ENCODE peak calls at places on chromosomes 11 and 22, in ten cellular contexts. Z is left lung, G is brain microvascular endothelial cell, M is lung, A is BE2C, F is lower lobe of right lung, Q is AG04450, R is astrocyte of the spinal cord, L is psoas muscle, C is PC-3. V is an unnamed sample.

GRCh38 chr11:96426356-96427103 is 36.7 kb downstream of the JRKL start:
- DNase-seq in Z (no peak), G (no peak), M (no peak), A (no peak), F (no peak), Q (peak; percentile 21), R (peak; percentile 49), L (no peak), C (peak; percentile 72), V (no peak)

GRCh38 chr11:19453893-19454292 is 213.1 kb upstream of the E2F8 start:
- DNase-seq in Z (no peak), G (peak; percentile 65), M (no peak), A (no peak), F (no peak), Q (no peak), R (peak; percentile 47), L (peak; percentile 75), C (peak; percentile 61), V (peak; percentile 17)

GRCh38 chr11:65207918-65208784 is 26.4 kb downstream of the CAPN1 start:
- DNase-seq in Z (peak; percentile 65), G (no peak), M (peak; percentile 57), A (no peak), F (no peak), Q (no peak), R (no peak), L (no peak), C (no peak), V (no peak)

GRCh38 chr11:18720811-18721575 is 5.0 kb downstream of the IGSF22 start:
- DNase-seq in Z (peak; percentile 86), G (peak; percentile 55), M (peak; percentile 76), A (peak; percentile 88), F (peak; percentile 84), Q (no peak), R (peak; percentile 57), L (peak; percentile 85), C (peak; percentile 34), V (peak; percentile 89)

GRCh38 chr11:94539420-94539819 is 4.3 kb upstream of the FUT4 start:
- DNase-seq in Z (no peak), G (no peak), M (no peak), A (no peak), F (no peak), Q (no peak), R (no peak), L (no peak), C (peak; percentile 26), V (no peak)

GRCh38 chr11:66069715-66070603 is at the start of gene PACS1:
- DNase-seq in Z (peak; percentile 87), G (peak; percentile 58), M (peak; percentile 80), A (peak; percentile 72), F (peak; percentile 88), Q (peak; percentile 56), R (peak; percentile 76), L (peak; percentile 86), C (peak; percentile 81), V (peak; percentile 89)

GRCh38 chr11:84384637-84385227 is 1098.6 kb upstream of the CCDC90B start:
- DNase-seq in Z (no peak), G (peak; percentile 69), M (peak; percentile 33), A (peak; percentile 56), F (no peak), Q (peak; percentile 3), R (peak; percentile 66), L (no peak), C (peak; percentile 73), V (peak; percentile 24)

GRCh38 chr22:23677701-23677995 is 13.2 kb upstream of the RGL4 start:
- DNase-seq in Z (no peak), G (no peak), M (no peak), A (no peak), F (no peak), Q (no peak), R (no peak), L (no peak), C (no peak), V (no peak)

GRCh38 chr22:25853902-25854301 is 111.9 kb downstream of the MYO18B start:
- DNase-seq in Z (no peak), G (no peak), M (no peak), A (no peak), F (no peak), Q (no peak), R (no peak), L (no peak), C (peak; percentile 1), V (no peak)

GRCh38 chr11:12918667-12919066 is 90.4 kb upstream of the RASSF10 start:
- DNase-seq in Z (no peak), G (no peak), M (no peak), A (no peak), F (no peak), Q (no peak), R (no peak), L (no peak), C (no peak), V (no peak)

GRCh38 chr11:19723572-19724342 is 11.1 kb downstream of the NAV2 start:
- DNase-seq in Z (no peak), G (peak; percentile 17), M (no peak), A (peak; percentile 46), F (peak; percentile 47), Q (no peak), R (peak; percentile 53), L (peak; percentile 57), C (peak; percentile 84), V (peak; percentile 32)

GRCh38 chr11:3165152-3165705 is at the start of gene OSBPL5:
- DNase-seq in Z (peak; percentile 77), G (no peak), M (peak; percentile 66), A (peak; percentile 60), F (peak; percentile 83), Q (peak; percentile 23), R (peak; percentile 62), L (peak; percentile 83), C (peak; percentile 69), V (peak; percentile 87)

GRCh38 chr11:70675697-70676374 is 277.5 kb downstream of the CTTN start:
- DNase-seq in Z (no peak), G (no peak), M (no peak), A (peak; percentile 74), F (no peak), Q (no peak), R (no peak), L (no peak), C (peak; percentile 41), V (no peak)

GRCh38 chr22:41690476-41690875 is 1.8 kb upstream of the SNU13 start:
- DNase-seq in Z (no peak), G (no peak), M (no peak), A (no peak), F (no peak), Q (no peak), R (no peak), L (no peak), C (no peak), V (no peak)
- H3K4me3 ChIP-seq in Z (no peak overlapping the region), G (no peak overlapping the region), M (no peak overlapping the region), A (no peak overlapping the region), F (no peak overlapping the region), Q (no peak overlapping the region), R (no peak overlapping the region), L (no peak overlapping the region), C (no peak overlapping the region), V (no peak overlapping the region)

GRCh38 chr22:31079095-31079642 is 1.9 kb upstream of the SMTN start:
- DNase-seq in Z (no peak), G (no peak), M (no peak), A (no peak), F (no peak), Q (no peak), R (no peak), L (no peak), C (no peak), V (no peak)

GRCh38 chr22:31080164-31080847 is 812 bp upstream of the SMTN start:
- DNase-seq in Z (no peak), G (no peak), M (no peak), A (no peak), F (no peak), Q (no peak), R (no peak), L (no peak), C (no peak), V (no peak)

GRCh38 chr22:31082606-31083376 is 1.7 kb downstream of the SMTN start:
- DNase-seq in Z (peak; percentile 68), G (peak; percentile 70), M (peak; percentile 61), A (peak; percentile 73), F (no peak), Q (no peak), R (peak; percentile 26), L (peak; percentile 83), C (peak; percentile 56), V (peak; percentile 85)

GRCh38 chr22:31081963-31082605 is 966 bp downstream of the SMTN start:
- DNase-seq in Z (no peak), G (peak; percentile 44), M (no peak), A (no peak), F (no peak), Q (no peak), R (no peak), L (no peak), C (peak; percentile 69), V (no peak)

DNA sequence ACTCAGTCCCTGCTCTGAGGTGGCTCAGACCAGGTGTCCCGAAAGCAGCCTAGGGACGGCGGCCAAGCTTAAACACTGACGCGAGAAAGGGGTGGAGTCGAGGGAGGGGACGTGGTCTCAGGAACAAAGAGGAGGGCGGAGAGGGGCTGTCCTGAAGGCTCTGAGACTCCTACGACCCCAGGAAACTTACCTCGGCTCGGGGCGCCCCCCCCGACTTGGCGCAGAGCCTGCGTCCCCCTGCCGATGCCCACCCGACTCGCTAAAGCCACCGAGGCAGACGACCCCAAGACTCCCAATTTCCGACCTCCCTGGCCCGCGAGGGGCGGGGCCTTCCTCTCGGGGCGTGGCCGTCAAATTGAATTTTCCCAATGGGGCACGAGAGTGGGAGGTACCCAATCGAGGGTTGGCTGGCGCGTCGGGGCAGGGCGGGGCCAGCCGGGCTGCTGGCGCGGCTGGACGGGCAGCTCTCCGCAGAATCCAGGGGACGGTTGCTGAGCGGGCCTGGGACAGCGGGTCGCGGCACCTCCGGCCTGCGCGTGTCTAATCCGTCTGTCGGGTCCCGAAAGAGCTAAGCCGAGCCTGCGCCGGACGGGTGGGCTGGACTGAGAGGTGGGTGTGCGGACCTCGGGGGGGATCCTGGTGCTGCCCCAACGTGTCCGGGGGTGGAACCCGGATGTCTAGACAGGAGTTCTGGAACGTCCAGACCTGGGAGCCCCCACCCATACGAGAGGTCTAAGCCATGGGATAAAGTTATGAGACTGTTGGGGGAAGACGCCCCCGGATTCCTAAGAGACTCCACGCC is at the start of gene SMTN:
- DNase-seq in Z (peak; percentile 93), G (peak; percentile 80), M (peak; percentile 93), A (peak; percentile 95), F (peak; percentile 92), Q (peak; percentile 60), R (peak; percentile 91), L (peak; percentile 95), C (peak; percentile 90), V (peak; percentile 94)
- TF ChIP-seq CTCF in Z (no peak), G (peak; percentile 2), M (no peak), A (no peak), F (no peak), Q (peak; percentile 7), R (no peak), L (no peak), C (no peak), V (no peak)

GRCh38 chr11:111912535-111912934 is at the start of gene HSPB2:
- DNase-seq in Z (no peak), G (no peak), M (no peak), A (no peak), F (no peak), Q (no peak), R (no peak), L (peak; percentile 77), C (no peak), V (peak; percentile 75)
- H3K4me3 ChIP-seq in Z (peak within 1 kb of the TSS; percentile 35), G (peak within 1 kb of the TSS; percentile 24), M (peak within 1 kb of the TSS; percentile 41), A (no peak within 1 kb of the TSS), F (peak within 1 kb of the TSS; percentile 59), Q (no peak within 1 kb of the TSS), R (peak within 1 kb of the TSS; percentile 12), L (peak within 1 kb of the TSS; percentile 82), C (no peak within 1 kb of the TSS), V (peak within 1 kb of the TSS; percentile 68)

GRCh38 chr11:62269654-62270278 is at the start of gene SCGB2A2:
- DNase-seq in Z (no peak), G (no peak), M (no peak), A (no peak), F (no peak), Q (no peak), R (no peak), L (no peak), C (peak; percentile 73), V (no peak)
- TF ChIP-seq CTCF in Z (no peak), G (peak; percentile 31), M (no peak), A (peak; percentile 22), F (no peak), Q (no peak), R (no peak), L (peak; percentile 32), C (peak; percentile 69), V (peak; percentile 9)